ENCODE peak calls at places on chromosomes 7 and 10, in ten cellular contexts. E, V, S, O, F, X, D, M, H and W are unnamed samples.

GRCh38 chr7:143346018-143346417 is 16.5 kb downstream of the FAM131B start:
- DNase-seq in E (no peak), V (no peak), S (no peak), O (no peak), F (no peak), X (no peak), D (no peak), M (no peak), H (no peak), W (no peak)

GRCh38 chr7:145624618-145625017 is 492.0 kb upstream of the CNTNAP2 start:
- DNase-seq in E (no peak), V (no peak), S (peak), O (no peak), F (no peak), X (no peak), D (no peak), M (no peak), H (no peak), W (no peak)

GRCh38 chr10:13414855-13415254 is 66.8 kb upstream of the SEPHS1 start:
- DNase-seq in E (no peak), V (no peak), S (no peak), O (no peak), F (peak), X (no peak), D (no peak), M (no peak), H (peak), W (peak)

GRCh38 chr10:51485668-51486067 is 213.7 kb downstream of the CSTF2T start:
- DNase-seq in E (no peak), V (no peak), S (no peak), O (no peak), F (no peak), X (no peak), D (no peak), M (no peak), H (no peak), W (no peak)

GRCh38 chr7:148912758-148913541 is 28.9 kb upstream of the EZH2 start:
- DNase-seq in E (peak), V (no peak), S (no peak), O (no peak), F (peak), X (no peak), D (no peak), M (peak), H (no peak), W (no peak)

GRCh38 chr10:1527951-1528350 is 209.4 kb downstream of the ADARB2 start:
- DNase-seq in E (no peak), V (no peak), S (no peak), O (no peak), F (no peak), X (peak), D (no peak), M (no peak), H (no peak), W (no peak)

GRCh38 chr7:115274-115911 is 77.0 kb upstream of the FAM20C start:
- DNase-seq in E (no peak), V (no peak), S (no peak), O (no peak), F (no peak), X (no peak), D (peak), M (no peak), H (no peak), W (no peak)

GRCh38 chr7:33952824-33953223 is 47.5 kb downstream of the BMPER start:
- DNase-seq in E (no peak), V (peak), S (no peak), O (no peak), F (no peak), X (no peak), D (no peak), M (no peak), H (no peak), W (no peak)

GRCh38 chr7:22587322-22587721 is 87.3 kb upstream of the STEAP1B start:
- DNase-seq in E (no peak), V (no peak), S (no peak), O (no peak), F (no peak), X (no peak), D (no peak), M (no peak), H (no peak), W (no peak)

GRCh38 chr10:11160982-11161554 is 143.4 kb downstream of the CELF2 start:
- DNase-seq in E (no peak), V (no peak), S (no peak), O (no peak), F (no peak), X (no peak), D (peak), M (no peak), H (no peak), W (no peak)

GRCh38 chr7:5421626-5422323 is 1.9 kb downstream of the TNRC18 start:
- DNase-seq in E (peak), V (peak), S (peak), O (no peak), F (no peak), X (peak), D (peak), M (no peak), H (peak), W (peak)

GRCh38 chr7:142646274-142646895 is 102.9 kb upstream of the PRSS1 start:
- DNase-seq in E (no peak), V (no peak), S (no peak), O (no peak), F (no peak), X (peak), D (no peak), M (no peak), H (no peak), W (no peak)

GRCh38 chr10:59563506-59563905 is 146.1 kb downstream of the SLC16A9 start:
- DNase-seq in E (no peak), V (no peak), S (no peak), O (no peak), F (no peak), X (no peak), D (no peak), M (no peak), H (no peak), W (no peak)

GRCh38 chr10:22791655-22792054 is 77.3 kb upstream of the PIP4K2A start:
- DNase-seq in E (no peak), V (no peak), S (no peak), O (no peak), F (no peak), X (no peak), D (no peak), M (no peak), H (no peak), W (no peak)

GRCh38 chr7:66357062-66357461 is 151.9 kb downstream of the TPST1 start:
- DNase-seq in E (no peak), V (no peak), S (no peak), O (no peak), F (no peak), X (no peak), D (no peak), M (no peak), H (no peak), W (no peak)

GRCh38 chr7:142355328-142355727 is 97.5 kb upstream of the PRSS58 start:
- DNase-seq in E (no peak), V (no peak), S (peak), O (no peak), F (no peak), X (no peak), D (no peak), M (no peak), H (no peak), W (peak)

GRCh38 chr7:24548390-24548789 is 24.9 kb upstream of the PALS2 start:
- DNase-seq in E (no peak), V (no peak), S (no peak), O (no peak), F (no peak), X (no peak), D (no peak), M (no peak), H (no peak), W (no peak)

GRCh38 chr7:151506901-151507382 is 12.8 kb downstream of the RHEB start:
- DNase-seq in E (no peak), V (no peak), S (no peak), O (no peak), F (no peak), X (no peak), D (no peak), M (no peak), H (no peak), W (no peak)

GRCh38 chr10:6877351-6878066 is 297.4 kb upstream of the PRKCQ start:
- DNase-seq in E (no peak), V (no peak), S (no peak), O (no peak), F (no peak), X (peak), D (no peak), M (no peak), H (no peak), W (no peak)

GRCh38 chr7:76048668-76048988 is 722 bp downstream of the MDH2 start:
- DNase-seq in E (peak), V (no peak), S (peak), O (no peak), F (peak), X (peak), D (no peak), M (no peak), H (peak), W (no peak)

GRCh38 chr7:36875794-36876193 is 151.5 kb upstream of the AOAH start:
- DNase-seq in E (no peak), V (no peak), S (no peak), O (no peak), F (no peak), X (no peak), D (no peak), M (no peak), H (peak), W (no peak)

GRCh38 chr10:60035984-60036383 is 129.6 kb upstream of the CCDC6 start:
- DNase-seq in E (no peak), V (no peak), S (no peak), O (no peak), F (no peak), X (no peak), D (no peak), M (no peak), H (no peak), W (no peak)

GRCh38 chr10:112375721-112376577 is 2.0 kb downstream of the ACSL5 start:
- DNase-seq in E (peak), V (peak), S (peak), O (no peak), F (peak), X (peak), D (peak), M (no peak), H (no peak), W (peak)

GRCh38 chr10:107442035-107442505 is 277.6 kb upstream of the SORCS1 start:
- DNase-seq in E (no peak), V (peak), S (peak), O (no peak), F (no peak), X (no peak), D (no peak), M (no peak), H (no peak), W (no peak)

GRCh38 chr10:26544932-26545331 is 106.8 kb downstream of the APBB1IP start:
- DNase-seq in E (no peak), V (no peak), S (no peak), O (no peak), F (no peak), X (no peak), D (no peak), M (no peak), H (no peak), W (no peak)

GRCh38 chr7:112965506-112965905 is 121.1 kb downstream of the GPR85 start:
- DNase-seq in E (no peak), V (no peak), S (no peak), O (no peak), F (no peak), X (no peak), D (no peak), M (no peak), H (no peak), W (no peak)

GRCh38 chr10:21020545-21020944 is 123.4 kb upstream of the NEBL start:
- DNase-seq in E (peak), V (no peak), S (peak), O (no peak), F (no peak), X (no peak), D (no peak), M (no peak), H (peak), W (no peak)

GRCh38 chr10:36492590-36493510 is 632.5 kb upstream of the ANKRD30A start:
- DNase-seq in E (no peak), V (peak), S (peak), O (no peak), F (no peak), X (no peak), D (no peak), M (no peak), H (no peak), W (peak)

GRCh38 chr10:5944389-5945202 is 32.7 kb downstream of the IL15RA start:
- DNase-seq in E (no peak), V (peak), S (peak), O (no peak), F (no peak), X (peak), D (no peak), M (no peak), H (no peak), W (peak)